ENCODE peak calls at places on chromosomes 13 and 19, in five cellular contexts. U is GM12878, L is fibroblast of lung, J is astrocyte, G is PC-3. A is an unnamed sample.

GRCh38 chr13:59931621-59932020 is 232.1 kb downstream of the DIAPH3 start:
- DNase-seq in U (no peak), L (no peak), J (no peak), G (no peak), A (no peak)

GRCh38 chr13:30388401-30389283 is 33.7 kb upstream of the UBE2L5 start:
- DNase-seq in U (no peak), L (no peak), J (no peak), G (peak), A (no peak)

GRCh38 chr13:100580045-100580444 is 8.5 kb downstream of the GGACT start:
- DNase-seq in U (no peak), L (no peak), J (no peak), G (no peak), A (no peak)

GRCh38 chr13:38538412-38538811 is 148.5 kb upstream of the FREM2 start:
- DNase-seq in U (no peak), L (no peak), J (no peak), G (no peak), A (no peak)

GRCh38 chr19:27392027-27392632 is 1820.8 kb downstream of the UQCRFS1 start:
- DNase-seq in U (no peak), L (no peak), J (no peak), G (no peak), A (no peak)

GRCh38 chr13:35882722-35883497 is 248.3 kb downstream of the DCLK1 start:
- DNase-seq in U (no peak), L (no peak), J (no peak), G (peak), A (no peak)

GRCh38 chr19:41753936-41754529 is 1.3 kb upstream of the CEACAM6 start:
- DNase-seq in U (no peak), L (peak), J (no peak), G (peak), A (peak)

GRCh38 chr19:34428549-34429285 is 536 bp downstream of the UBA2 start:
- DNase-seq in U (no peak), L (peak), J (peak), G (peak), A (peak)

GRCh38 chr13:93262729-93263128 is 36.1 kb downstream of the GPC6 start:
- DNase-seq in U (no peak), L (peak), J (peak), G (peak), A (no peak)

GRCh38 chr13:72061613-72062012 is 194.6 kb upstream of the DACH1 start:
- DNase-seq in U (no peak), L (no peak), J (no peak), G (peak), A (no peak)

GRCh38 chr19:49327878-49328544 is 3.0 kb upstream of the SLC6A16 start:
- DNase-seq in U (no peak), L (peak), J (no peak), G (peak), A (peak)

GRCh38 chr19:14061751-14062557 is at the start of gene PALM3:
- DNase-seq in U (no peak), L (no peak), J (no peak), G (peak), A (no peak)

GRCh38 chr13:51221674-51222509 is at the start of gene FAM124A:
- DNase-seq in U (no peak), L (peak), J (no peak), G (peak), A (peak)

GRCh38 chr19:16113727-16114126 is 2.0 kb downstream of the RAB8A start:
- DNase-seq in U (no peak), L (no peak), J (no peak), G (no peak), A (peak)

GRCh38 chr13:51675385-51675784 is 91.1 kb downstream of the WDFY2 start:
- DNase-seq in U (no peak), L (no peak), J (no peak), G (no peak), A (no peak)

GRCh38 chr13:109735567-109735966 is 50.8 kb downstream of the IRS2 start:
- DNase-seq in U (no peak), L (peak), J (peak), G (no peak), A (no peak)

GRCh38 chr19:58055483-58055874 is 3.6 kb upstream of the ZNF135 start:
- DNase-seq in U (no peak), L (no peak), J (no peak), G (no peak), A (no peak)

GRCh38 chr19:49556412-49557398 is 23.7 kb downstream of the NOSIP start:
- DNase-seq in U (no peak), L (peak), J (no peak), G (no peak), A (no peak)

GRCh38 chr13:86976521-86977324 is 694.4 kb upstream of the SLITRK5 start:
- DNase-seq in U (no peak), L (peak), J (peak), G (peak), A (no peak)

GRCh38 chr19:35760711-35761349 is 2.9 kb downstream of the PROSER3 start:
- DNase-seq in U (no peak), L (no peak), J (no peak), G (peak), A (no peak)

GRCh38 chr13:28609936-28610335 is 49.0 kb upstream of the POMP start:
- DNase-seq in U (no peak), L (peak), J (peak), G (peak), A (no peak)

GRCh38 chr13:33235078-33235477 is 50.5 kb downstream of the STARD13 start:
- DNase-seq in U (no peak), L (peak), J (peak), G (peak), A (no peak)

GRCh38 chr13:98207411-98207810 is 30.3 kb upstream of the RNF113B start:
- DNase-seq in U (no peak), L (peak), J (peak), G (no peak), A (no peak)

GRCh38 chr19:1516395-1516753 is 3.6 kb upstream of the ADAMTSL5 start:
- DNase-seq in U (no peak), L (no peak), J (no peak), G (no peak), A (no peak)

GRCh38 chr13:34412817-34413365 is 529.2 kb upstream of the NBEA start:
- DNase-seq in U (no peak), L (peak), J (peak), G (peak), A (no peak)

GRCh38 chr13:96822900-96823299 is 171.4 kb downstream of the OXGR1 start:
- DNase-seq in U (no peak), L (peak), J (no peak), G (peak), A (peak)

GRCh38 chr13:114019367-114019766 is 45.5 kb upstream of the C13orf46 start:
- DNase-seq in U (no peak), L (no peak), J (no peak), G (no peak), A (peak)

GRCh38 chr19:703651-704446 is 4.9 kb upstream of the PALM start:
- DNase-seq in U (no peak), L (no peak), J (no peak), G (peak), A (peak)

GRCh38 chr19:21434967-21435544 is 38.1 kb downstream of the ZNF493 start:
- DNase-seq in U (no peak), L (no peak), J (no peak), G (no peak), A (no peak)

GRCh38 chr19:36986131-36986530 is 70.0 kb downstream of the ZNF568 start:
- DNase-seq in U (no peak), L (no peak), J (no peak), G (no peak), A (no peak)

GRCh38 chr19:35522745-35523327 is 5.3 kb downstream of the SBSN start:
- DNase-seq in U (no peak), L (no peak), J (no peak), G (no peak), A (no peak)

GRCh38 chr19:52007436-52007804 is 591 bp downstream of the ZNF615 start:
- DNase-seq in U (no peak), L (peak), J (no peak), G (no peak), A (no peak)

GRCh38 chr13:51222510-51223283 is 499 bp downstream of the FAM124A start:
- DNase-seq in U (no peak), L (peak), J (no peak), G (peak), A (no peak)

GRCh38 chr13:41411536-41411935 is 45.8 kb upstream of the RGCC start:
- DNase-seq in U (no peak), L (peak), J (peak), G (peak), A (peak)

GRCh38 chr13:95530178-95530577 is 22.3 kb upstream of the CLDN10 start:
- DNase-seq in U (no peak), L (peak), J (peak), G (peak), A (peak)

GRCh38 chr13:94558721-94559120 is 37.2 kb downstream of the TGDS start:
- DNase-seq in U (no peak), L (peak), J (peak), G (no peak), A (no peak)

GRCh38 chr13:105796081-105796480 is 739.4 kb downstream of the EFNB2 start:
- DNase-seq in U (no peak), L (no peak), J (no peak), G (no peak), A (no peak)

GRCh38 chr19:40433391-40434216 is 7.8 kb upstream of the SERTAD1 start:
- DNase-seq in U (no peak), L (peak), J (peak), G (peak), A (peak)

GRCh38 chr19:19296953-19297689 is 23.2 kb downstream of the SUGP1 start:
- DNase-seq in U (no peak), L (no peak), J (no peak), G (no peak), A (no peak)

GRCh38 chr13:78239681-78240080 is 321.1 kb upstream of the EDNRB start:
- DNase-seq in U (no peak), L (peak), J (no peak), G (no peak), A (no peak)

GRCh38 chr19:8209965-8210659 is 942 bp downstream of the CERS4 start:
- DNase-seq in U (no peak), L (no peak), J (no peak), G (no peak), A (no peak)
- TF ChIP-seq EZH2 in U (no peak), L (peak), J (no peak), G (no peak), A (no peak)

DNA sequence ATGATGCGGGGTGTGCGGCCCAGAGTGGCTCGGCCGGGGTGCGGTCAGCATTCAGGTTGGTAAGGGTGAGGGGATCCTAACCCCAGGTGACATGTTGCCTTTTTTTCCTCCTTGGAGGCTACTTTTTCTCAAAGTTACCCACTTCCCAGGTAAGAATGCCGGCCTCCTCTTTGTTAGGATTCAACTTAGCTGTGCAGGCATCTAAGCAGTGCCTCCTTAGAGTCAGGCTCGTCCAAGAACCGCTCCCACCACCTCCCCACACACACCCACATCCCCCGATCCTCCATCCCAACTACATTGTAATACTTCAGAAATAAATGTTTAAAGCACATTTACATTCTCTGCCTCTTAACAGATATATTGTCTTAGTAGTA is 733 bp upstream of the ENOX1 start:
- DNase-seq in U (no peak), L (no peak), J (no peak), G (peak), A (no peak)
- H3K9ac ChIP-seq in U (no peak), L (peak), J (peak), G (peak), A (peak)

GRCh38 chr13:20714563-20715339 is 11.3 kb downstream of the IL17D start:
- DNase-seq in U (no peak), L (peak), J (peak), G (no peak), A (no peak)
- H3K4me2 ChIP-seq in U (no peak), L (peak), J (peak), G (no peak), A (no peak)

GRCh38 chr19:46016426-46017094 is 6.3 kb downstream of the PGLYRP1 start:
- DNase-seq in U (peak), L (peak), J (peak), G (peak), A (peak)
- TF ChIP-seq EZH2 in U (no peak), L (peak), J (peak), G (no peak), A (no peak)

DNA sequence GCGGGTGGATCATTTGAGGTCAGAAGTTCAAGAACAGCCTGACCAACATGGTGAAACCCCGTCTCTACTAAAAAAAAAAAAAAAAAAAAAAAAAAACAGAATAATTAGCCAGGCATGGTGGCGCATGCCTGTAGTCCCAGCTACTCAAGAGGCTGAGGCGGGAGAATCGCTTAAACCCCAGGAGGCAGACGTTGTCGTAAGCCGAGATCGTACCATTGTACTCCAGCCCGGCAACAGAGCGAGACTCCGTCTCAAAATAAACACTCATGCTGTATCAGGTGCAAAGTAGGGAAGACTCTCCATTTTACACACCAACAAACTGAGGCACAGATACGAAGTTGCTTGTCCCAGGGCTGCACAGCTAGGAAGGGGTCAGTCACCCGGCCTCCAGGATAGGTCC is 15.6 kb downstream of the TLE6 start:
- DNase-seq in U (no peak), L (no peak), J (no peak), G (no peak), A (no peak)
- H3K9ac ChIP-seq in U (no peak), L (no peak), J (no peak), G (no peak), A (no peak)

DNA sequence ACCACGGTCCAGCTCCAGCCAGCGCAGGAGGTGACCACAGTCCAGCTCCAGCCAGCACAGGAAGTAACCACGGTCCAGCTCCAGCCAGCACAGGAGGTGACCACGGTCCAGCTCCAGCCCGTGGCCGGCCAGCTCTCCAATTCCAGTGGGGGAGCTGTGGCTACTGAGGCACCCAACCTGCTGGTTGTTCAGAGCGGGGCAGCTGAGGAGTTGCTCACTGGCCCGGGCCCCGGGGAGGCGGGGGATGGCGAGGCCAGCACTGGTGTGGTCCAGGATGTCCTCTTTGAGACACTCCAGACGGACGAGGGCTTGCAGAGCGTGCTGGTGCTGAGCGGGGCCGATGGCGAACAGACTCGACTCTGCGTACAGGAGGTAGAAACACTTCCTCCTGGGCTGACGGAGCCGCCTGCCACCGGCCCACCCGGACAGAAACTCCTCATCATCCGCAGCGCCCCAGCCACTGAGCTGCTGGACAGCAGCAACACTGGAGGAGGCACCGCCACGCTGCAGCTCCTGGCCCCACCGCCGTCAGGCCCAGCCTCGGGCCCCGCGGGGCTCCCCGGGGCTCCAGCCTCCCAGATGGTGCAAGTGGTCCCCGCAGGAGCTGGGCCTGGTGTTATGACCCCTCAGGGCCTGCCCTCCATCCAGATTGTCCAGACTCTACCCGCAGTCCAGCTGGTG is 1.2 kb upstream of the NAT14 start:
- DNase-seq in U (no peak), L (no peak), J (no peak), G (no peak), A (no peak)
- H3K4me2 ChIP-seq in U (peak), L (no peak), J (peak), G (peak), A (no peak)

GRCh38 chr19:5804516-5805464 is at the start of gene NRTN:
- DNase-seq in U (no peak), L (no peak), J (no peak), G (peak), A (peak)
- TF ChIP-seq EZH2 in U (no peak), L (peak), J (peak), G (no peak), A (no peak)

A was measured in MM.1S.